ENCODE peak calls at places on chromosomes 4 and X, in five cellular contexts. Y, Z, S, V and A are unnamed samples.
A peak's percentile ranks its signal among the peaks of the same experiment; 100 is the strongest.

GRCh38 chrX:19613645-19614323 is 98.5 kb upstream of the MAP3K15 start:
- DNase-seq in Y (no peak), Z (no peak), S (no peak), V (no peak), A (peak; percentile 43)

GRCh38 chrX:112769034-112769433 is 71.6 kb downstream of the AMOT start:
- DNase-seq in Y (no peak), Z (no peak), S (no peak), V (no peak), A (no peak)

GRCh38 chr4:105555409-105555808 is 3.0 kb downstream of the ARHGEF38 start:
- DNase-seq in Y (no peak), Z (no peak), S (no peak), V (no peak), A (no peak)

GRCh38 chrX:11393949-11394654 is 100.9 kb downstream of the AMELX start:
- DNase-seq in Y (no peak), Z (no peak), S (no peak), V (no peak), A (no peak)

GRCh38 chr4:81631958-81632439 is 160.3 kb upstream of the RASGEF1B start:
- DNase-seq in Y (peak; percentile 75), Z (no peak), S (no peak), V (no peak), A (no peak)

GRCh38 chr4:113131146-113131545 is 81.7 kb downstream of the ANK2 start:
- DNase-seq in Y (no peak), Z (no peak), S (no peak), V (no peak), A (no peak)

GRCh38 chrX:24124227-24124799 is 25.2 kb upstream of the ZFX start:
- DNase-seq in Y (no peak), Z (no peak), S (no peak), V (no peak), A (no peak)

GRCh38 chr4:84971319-84971932 is 4.9 kb upstream of the WDFY3 start:
- DNase-seq in Y (peak; percentile 77), Z (peak; percentile 69), S (no peak), V (no peak), A (no peak)

GRCh38 chr4:100736651-100737450 is 219.0 kb upstream of the EMCN start:
- DNase-seq in Y (peak; percentile 92), Z (peak; percentile 90), S (peak; percentile 15), V (peak; percentile 85), A (no peak)

GRCh38 chrX:9690046-9690445 is 75.6 kb downstream of the GPR143 start:
- DNase-seq in Y (no peak), Z (no peak), S (no peak), V (no peak), A (no peak)

GRCh38 chr4:87071401-87071800 is 136.6 kb downstream of the AFF1 start:
- DNase-seq in Y (no peak), Z (no peak), S (no peak), V (no peak), A (no peak)

GRCh38 chr4:152458801-152459302 is 77.0 kb downstream of the FBXW7 start:
- DNase-seq in Y (peak; percentile 41), Z (no peak), S (no peak), V (no peak), A (no peak)

GRCh38 chr4:56648245-56649151 is 32.6 kb downstream of the HOPX start:
- DNase-seq in Y (no peak), Z (no peak), S (no peak), V (no peak), A (no peak)

GRCh38 chrX:150018931-150019331 is 80.6 kb upstream of the EOLA2 start:
- DNase-seq in Y (peak; percentile 48), Z (peak; percentile 12), S (no peak), V (no peak), A (no peak)

GRCh38 chr4:74098628-74098995 is 383 bp downstream of the CXCL2 start:
- DNase-seq in Y (peak; percentile 65), Z (no peak), S (no peak), V (no peak), A (no peak)

GRCh38 chr4:4247711-4248035 is 350 bp downstream of the TMEM128 start:
- DNase-seq in Y (no peak), Z (peak; percentile 8), S (no peak), V (no peak), A (no peak)

GRCh38 chrX:118989886-118990285 is 15.5 kb downstream of the LONRF3 start:
- DNase-seq in Y (no peak), Z (no peak), S (no peak), V (no peak), A (no peak)

GRCh38 chr4:145279122-145279960 is 99.0 kb upstream of the OTUD4 start:
- DNase-seq in Y (peak; percentile 75), Z (peak; percentile 86), S (no peak), V (peak; percentile 70), A (no peak)

GRCh38 chr4:122914292-122914904 is 8.0 kb downstream of the NUDT6 start:
- DNase-seq in Y (peak; percentile 67), Z (peak; percentile 58), S (no peak), V (peak; percentile 66), A (no peak)

GRCh38 chr4:122911588-122911987 is 10.8 kb downstream of the NUDT6 start:
- DNase-seq in Y (no peak), Z (no peak), S (no peak), V (no peak), A (no peak)

GRCh38 chr4:122912810-122913575 is 9.4 kb downstream of the NUDT6 start:
- DNase-seq in Y (no peak), Z (no peak), S (no peak), V (no peak), A (no peak)

GRCh38 chr4:122908223-122908622 is 14.2 kb downstream of the NUDT6 start:
- DNase-seq in Y (no peak), Z (no peak), S (no peak), V (no peak), A (no peak)

GRCh38 chr4:122909683-122910082 is 12.7 kb downstream of the NUDT6 start:
- DNase-seq in Y (no peak), Z (no peak), S (no peak), V (no peak), A (no peak)
- TF ChIP-seq CTCF in Y (no peak), Z (no peak), S (no peak), V (no peak), A (no peak)

GRCh38 chr4:115580901-115581300 is 467.5 kb upstream of the NDST4 start:
- DNase-seq in Y (no peak), Z (no peak), S (no peak), V (no peak), A (no peak)
- TF ChIP-seq CTCF in Y (no peak), Z (no peak), S (no peak), V (no peak), A (no peak)

GRCh38 chrX:129449141-129449540 is 74.1 kb downstream of the SMARCA1 start:
- DNase-seq in Y (no peak), Z (no peak), S (no peak), V (no peak), A (no peak)
- TF ChIP-seq CTCF in Y (no peak), Z (peak; percentile 21), S (no peak), V (no peak), A (no peak)

GRCh38 chr4:125072269-125072668 is 242.5 kb upstream of the FAT4 start:
- DNase-seq in Y (no peak), Z (no peak), S (no peak), V (no peak), A (no peak)

DNA sequence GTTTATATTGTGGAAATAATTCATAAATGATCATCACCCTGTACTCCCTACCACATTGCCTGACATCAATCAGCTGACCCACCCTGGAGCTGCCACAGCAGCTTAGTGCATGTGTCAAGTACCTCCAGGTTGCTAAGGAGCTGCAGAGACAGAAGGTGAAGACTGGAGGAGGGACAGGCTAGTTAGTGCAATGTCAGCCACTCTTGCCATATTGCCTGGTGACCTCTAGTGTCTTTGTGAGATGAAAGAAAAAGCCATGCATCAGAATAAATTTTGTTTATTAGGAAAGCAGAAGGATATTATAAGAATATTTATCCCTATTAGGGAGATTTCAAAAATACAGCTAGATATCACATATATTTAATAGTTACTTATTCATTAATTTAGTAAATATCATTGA is 243.9 kb upstream of the FAT4 start:
- DNase-seq in Y (no peak), Z (no peak), S (no peak), V (no peak), A (no peak)
- TF ChIP-seq CTCF in Y (no peak), Z (no peak), S (no peak), V (no peak), A (no peak)

GRCh38 chr4:7665321-7665720 is 230.6 kb upstream of the PSAPL1 start:
- DNase-seq in Y (no peak), Z (no peak), S (no peak), V (no peak), A (no peak)

GRCh38 chr4:7666744-7667143 is 232.0 kb upstream of the PSAPL1 start:
- DNase-seq in Y (no peak), Z (no peak), S (no peak), V (no peak), A (no peak)

GRCh38 chr4:7664106-7664505 is 229.4 kb upstream of the PSAPL1 start:
- DNase-seq in Y (no peak), Z (no peak), S (no peak), V (no peak), A (no peak)

GRCh38 chr4:7668282-7668681 is 233.6 kb upstream of the PSAPL1 start:
- DNase-seq in Y (no peak), Z (no peak), S (no peak), V (no peak), A (no peak)

DNA sequence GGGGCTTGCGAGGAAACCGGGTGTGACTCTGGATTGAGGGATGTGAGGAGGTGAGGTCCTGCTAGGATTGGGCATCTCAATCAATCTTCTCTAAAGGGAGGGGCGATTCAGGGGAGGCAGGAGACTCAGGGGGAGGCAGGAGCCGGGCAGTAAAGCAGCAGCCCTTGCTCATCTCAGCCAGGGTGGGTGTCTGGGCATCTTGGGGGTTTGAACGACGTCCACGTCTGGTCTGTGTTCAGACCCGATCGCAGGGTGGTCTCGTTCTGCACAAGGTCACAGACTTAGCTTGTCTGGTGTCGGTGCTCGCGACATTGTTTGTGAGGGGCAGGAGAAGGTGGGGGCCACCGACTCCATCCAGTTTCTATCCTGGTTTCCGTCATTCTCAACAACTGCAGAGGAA is 231.3 kb upstream of the PSAPL1 start:
- DNase-seq in Y (no peak), Z (no peak), S (no peak), V (no peak), A (no peak)
- TF ChIP-seq CTCF in Y (no peak), Z (no peak), S (no peak), V (no peak), A (no peak)

GRCh38 chrX:12895856-12896255 is 10.6 kb upstream of the TLR8 start:
- DNase-seq in Y (peak; percentile 38), Z (no peak), S (no peak), V (no peak), A (no peak)
- TF ChIP-seq CTCF in Y (no peak), Z (no peak), S (no peak), V (no peak), A (no peak)

GRCh38 chrX:120517936-120518335 is 42.8 kb downstream of the CUL4B start:
- DNase-seq in Y (peak; percentile 59), Z (peak; percentile 57), S (no peak), V (no peak), A (no peak)

GRCh38 chrX:120522820-120523219 is 37.9 kb downstream of the CUL4B start:
- DNase-seq in Y (no peak), Z (no peak), S (no peak), V (no peak), A (no peak)
- TF ChIP-seq CTCF in Y (no peak), Z (no peak), S (no peak), V (no peak), A (no peak)